ENCODE peak calls at places on chromosomes 3 and 15, in eight cellular contexts. D is stimulated activated CD8-positive, alpha-beta memory T cell treated with anti-CD3 and anti-CD28 coated beads, Interleukin-4, amount 100 ng/mL, for 1 hour; G is choroid plexus epithelial cell; N is activated T-helper 1 cell treated with anti-CD3 and anti-CD28 coated beads, Interleukin-12 subunit alpha, Interleukin-12 subunit beta, Interleukin-2, Interleukin-4 antibody, amounts not matched to agents 30 ng/mL and 10 ng/mL and 1 ng/mL, durations not matched to agents 14 hours and 24 hours and 36 hours; S is stimulated activated CD4-positive, alpha-beta T cell treated with anti-CD3 and anti-CD28 coated beads, Interleukin-4, amount 100 ng/mL, for 1 hour; Z is SW480; K is T-cell; E is left cardiac atrium. B is an unnamed sample.

GRCh38 chr3:20023663-20024417 is 11.8 kb upstream of the PP2D1 start:
- DNase-seq in E (peak; percentile 41), D (no peak), N (no peak), G (no peak), Z (no peak), S (no peak), K (no peak), B (no peak)

GRCh38 chr3:129441782-129442181 is 1.8 kb downstream of the IFT122 start:
- DNase-seq in E (peak; percentile 49), N (no peak), D (no peak), S (no peak), Z (no peak), K (no peak), G (peak; percentile 71), B (no peak)

GRCh38 chr3:99921986-99922385 is 104.3 kb downstream of the CMSS1 start:
- DNase-seq in K (no peak), G (no peak), D (no peak), Z (no peak), E (no peak), S (no peak), N (no peak), B (no peak)

GRCh38 chr3:134367869-134368750 is 6.1 kb downstream of the AMOTL2 start:
- DNase-seq in E (no peak), Z (no peak), G (no peak), D (no peak), N (no peak), K (no peak), S (no peak), B (no peak)

GRCh38 chr3:132726341-132726823 is 4.2 kb upstream of the NPHP3 start:
- DNase-seq in G (peak; percentile 54), E (no peak), D (no peak), Z (peak; percentile 55), N (no peak), S (no peak), K (no peak), B (no peak)

GRCh38 chr3:117473981-117474563 is 764.5 kb downstream of the TUSC7 start:
- DNase-seq in Z (no peak), D (no peak), S (no peak), E (no peak), K (no peak), N (no peak), G (no peak), B (no peak)

GRCh38 chr3:127141921-127142730 is 50.8 kb upstream of the PRR23E start:
- DNase-seq in K (no peak), N (no peak), Z (peak; percentile 53), G (no peak), E (no peak), D (no peak), S (no peak), B (peak; percentile 43)

GRCh38 chr3:33433843-33434242 is 6.4 kb downstream of the UBP1 start:
- DNase-seq in D (no peak), Z (no peak), E (no peak), G (no peak), N (no peak), S (no peak), K (no peak), B (no peak)

GRCh38 chr3:98188553-98188952 is 22.1 kb downstream of the OR5H15 start:
- DNase-seq in D (no peak), G (peak; percentile 15), S (no peak), K (no peak), Z (peak; percentile 18), N (no peak), E (no peak), B (no peak)

GRCh38 chr3:105399611-105400010 is 32.9 kb downstream of the ALCAM start:
- DNase-seq in K (no peak), E (no peak), N (no peak), G (no peak), Z (no peak), D (no peak), S (no peak), B (no peak)

GRCh38 chr15:55241895-55242294 is 45.2 kb upstream of the RSL24D1 start:
- DNase-seq in G (peak; percentile 50), K (no peak), S (no peak), D (no peak), E (no peak), N (no peak), Z (no peak), B (no peak)

GRCh38 chr3:176964656-176965055 is 232.6 kb downstream of the TBL1XR1 start:
- DNase-seq in N (no peak), K (no peak), Z (no peak), G (peak; percentile 62), S (no peak), E (no peak), D (no peak), B (no peak)

GRCh38 chr3:34683851-34684250 is 885.4 kb downstream of the PDCD6IP start:
- DNase-seq in E (peak; percentile 67), G (peak; percentile 70), S (peak; percentile 19), D (no peak), Z (peak; percentile 49), N (no peak), K (no peak), B (peak; percentile 50)

GRCh38 chr3:150348500-150348899 is 59.6 kb upstream of the TSC22D2 start:
- DNase-seq in G (peak; percentile 82), K (no peak), S (no peak), D (no peak), E (no peak), N (no peak), Z (peak; percentile 15), B (no peak)

GRCh38 chr3:195718477-195718984 is 2.2 kb upstream of the MUC20 start:
- DNase-seq in S (no peak), Z (no peak), N (no peak), D (no peak), E (no peak), K (no peak), G (no peak), B (no peak)

GRCh38 chr3:8964436-8965370 is 1.4 kb upstream of the RAD18 start:
- DNase-seq in N (no peak), S (no peak), E (no peak), D (no peak), Z (peak; percentile 67), G (no peak), K (no peak), B (no peak)

GRCh38 chr3:186946756-186947375 is 16.5 kb downstream of the ST6GAL1 start:
- DNase-seq in S (no peak), N (no peak), E (no peak), Z (no peak), G (no peak), K (no peak), D (no peak), B (no peak)

GRCh38 chr3:129555176-129555575 is 12.2 kb downstream of the H1-8 start:
- DNase-seq in N (no peak), G (no peak), K (no peak), E (no peak), Z (no peak), D (no peak), S (no peak), B (no peak)

GRCh38 chr3:111539351-111540331 is 2.4 kb upstream of the CD96 start:
- DNase-seq in G (peak; percentile 73), D (no peak), E (peak; percentile 22), Z (peak; percentile 60), S (peak; percentile 61), K (peak; percentile 66), N (peak; percentile 36), B (peak; percentile 49)

GRCh38 chr15:79427781-79428598 is 4.1 kb upstream of the MINAR1 start:
- DNase-seq in S (no peak), E (no peak), Z (no peak), D (no peak), N (no peak), G (no peak), K (no peak), B (no peak)

B was measured in lung.